ENCODE peak calls at places on chromosomes 3 and 15, in nine cellular contexts. T is AG09309; D is CD8-positive, alpha-beta T cell; R is BJ; K is keratinocyte; B is bronchial epithelial cell; Q is choroid plexus epithelial cell; H is A549; E is H7. G is an unnamed sample.

GRCh38 chr3:115695081-115695480 is 71.8 kb downstream of the GAP43 start:
- DNase-seq in T (no peak), D (no peak), R (no peak), K (no peak), B (peak), Q (no peak), H (no peak), E (no peak), G (no peak)

GRCh38 chr3:87088366-87088983 is 97.5 kb upstream of the VGLL3 start:
- DNase-seq in T (no peak), D (no peak), R (no peak), K (no peak), B (no peak), Q (peak), H (no peak), E (peak), G (no peak)

GRCh38 chr3:135864060-135864459 is 101.5 kb upstream of the PPP2R3A start:
- DNase-seq in T (no peak), D (no peak), R (no peak), K (no peak), B (no peak), Q (no peak), H (no peak), E (no peak), G (no peak)

GRCh38 chr15:36766449-36766848 is 187.0 kb downstream of the CDIN1 start:
- DNase-seq in T (no peak), D (no peak), R (no peak), K (no peak), B (peak), Q (no peak), H (no peak), E (no peak), G (no peak)

GRCh38 chr15:79970921-79971434 is at the start of gene BCL2A1:
- DNase-seq in T (peak), D (peak), R (peak), K (peak), B (peak), Q (peak), H (peak), E (no peak), G (peak)

GRCh38 chr15:100224206-100225185 is 117.3 kb downstream of the ADAMTS17 start:
- DNase-seq in T (no peak), D (peak), R (no peak), K (peak), B (peak), Q (no peak), H (no peak), E (peak), G (no peak)

GRCh38 chr3:61417352-61417751 is 144.0 kb upstream of the PTPRG start:
- DNase-seq in T (no peak), D (no peak), R (no peak), K (no peak), B (no peak), Q (peak), H (no peak), E (no peak), G (peak)

GRCh38 chr3:72659609-72660008 is 188.6 kb downstream of the SHQ1 start:
- DNase-seq in T (no peak), D (no peak), R (no peak), K (no peak), B (no peak), Q (no peak), H (no peak), E (peak), G (no peak)

GRCh38 chr3:72976182-72976825 is 20.3 kb upstream of the PPP4R2 start:
- DNase-seq in T (peak), D (no peak), R (no peak), K (no peak), B (peak), Q (peak), H (no peak), E (no peak), G (no peak)

GRCh38 chr3:172892158-172892557 is 141.6 kb downstream of the ECT2 start:
- DNase-seq in T (peak), D (no peak), R (peak), K (no peak), B (no peak), Q (peak), H (no peak), E (no peak), G (peak)

GRCh38 chr3:139975592-139976360 is 40.8 kb downstream of the CLSTN2 start:
- DNase-seq in T (no peak), D (no peak), R (no peak), K (no peak), B (no peak), Q (no peak), H (no peak), E (no peak), G (no peak)

GRCh38 chr3:126951561-126951960 is 31.4 kb upstream of the PLXNA1 start:
- DNase-seq in T (no peak), D (no peak), R (no peak), K (no peak), B (no peak), Q (no peak), H (no peak), E (no peak), G (no peak)

GRCh38 chr15:74770211-74770892 is 11.5 kb upstream of the CSK start:
- DNase-seq in T (no peak), D (no peak), R (no peak), K (no peak), B (no peak), Q (no peak), H (no peak), E (no peak), G (no peak)

GRCh38 chr3:16243706-16244490 is 20.8 kb downstream of the DPH3 start:
- DNase-seq in T (no peak), D (no peak), R (no peak), K (no peak), B (peak), Q (peak), H (no peak), E (no peak), G (no peak)

GRCh38 chr3:127045435-127046045 is 62.6 kb downstream of the PLXNA1 start:
- DNase-seq in T (no peak), D (no peak), R (no peak), K (no peak), B (no peak), Q (no peak), H (no peak), E (no peak), G (no peak)

GRCh38 chr3:16140116-16140893 is 34.2 kb upstream of the GALNT15 start:
- DNase-seq in T (no peak), D (no peak), R (peak), K (no peak), B (no peak), Q (peak), H (no peak), E (no peak), G (peak)

GRCh38 chr3:186700267-186700666 is 16.9 kb upstream of the KNG1 start:
- DNase-seq in T (no peak), D (no peak), R (no peak), K (no peak), B (no peak), Q (no peak), H (no peak), E (no peak), G (no peak)

GRCh38 chr3:15929944-15930571 is 132.3 kb upstream of the ANKRD28 start:
- DNase-seq in T (no peak), D (no peak), R (no peak), K (no peak), B (no peak), Q (no peak), H (no peak), E (no peak), G (no peak)

DNA sequence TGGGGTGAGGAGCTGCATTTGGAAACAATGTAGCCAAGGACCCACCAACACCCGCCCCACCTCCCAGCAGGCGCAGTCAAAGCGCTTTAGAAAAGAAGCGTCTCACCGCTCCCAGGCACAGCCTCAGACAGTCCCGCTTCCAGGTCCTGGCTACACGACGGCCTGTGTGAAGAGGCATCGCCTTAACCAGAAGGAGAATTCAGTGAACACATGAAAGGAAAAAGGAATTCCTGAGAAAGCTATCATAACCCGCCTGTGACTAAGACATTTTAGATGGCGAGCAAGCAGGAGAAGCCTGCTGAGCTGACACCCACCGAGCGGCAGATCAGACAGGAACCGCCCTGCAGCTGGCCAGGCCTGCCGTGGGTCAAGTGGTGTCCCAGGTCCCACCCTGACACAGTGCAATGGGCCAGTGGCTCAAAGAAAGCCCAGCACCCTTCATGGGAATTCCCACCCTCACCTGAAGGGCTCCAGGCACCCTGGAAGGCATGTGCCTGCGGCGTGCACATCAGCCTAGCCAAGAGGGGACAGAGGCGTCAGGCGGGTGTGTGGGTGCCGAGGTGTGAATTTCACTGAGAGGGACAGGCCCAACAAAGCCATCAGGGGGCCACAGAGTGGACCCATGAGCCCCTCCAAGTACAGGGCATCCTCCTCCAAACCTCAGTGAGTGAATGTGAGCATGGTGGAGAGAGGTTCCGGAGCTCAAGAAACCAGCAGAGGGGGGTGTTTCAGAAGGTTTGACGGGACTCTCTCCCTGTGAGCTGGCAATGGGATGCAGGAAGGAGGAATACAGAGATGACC is 144.8 kb downstream of the NSMCE3 start:
- DNase-seq in T (peak), D (no peak), R (no peak), K (no peak), B (no peak), Q (peak), H (no peak), E (peak), G (no peak)
- H3K4me3 ChIP-seq in T (no peak), D (no peak), R (no peak), K (no peak), B (no peak), Q (no peak), H (no peak), E (no peak), G (no peak)

GRCh38 chr3:39105687-39106063 is 1.8 kb downstream of the GORASP1 start:
- DNase-seq in T (no peak), D (no peak), R (no peak), K (no peak), B (no peak), Q (no peak), H (no peak), E (no peak), G (no peak)
- H3K4me3 ChIP-seq in T (peak), D (no peak), R (no peak), K (no peak), B (no peak), Q (peak), H (no peak), E (no peak), G (no peak)

DNA sequence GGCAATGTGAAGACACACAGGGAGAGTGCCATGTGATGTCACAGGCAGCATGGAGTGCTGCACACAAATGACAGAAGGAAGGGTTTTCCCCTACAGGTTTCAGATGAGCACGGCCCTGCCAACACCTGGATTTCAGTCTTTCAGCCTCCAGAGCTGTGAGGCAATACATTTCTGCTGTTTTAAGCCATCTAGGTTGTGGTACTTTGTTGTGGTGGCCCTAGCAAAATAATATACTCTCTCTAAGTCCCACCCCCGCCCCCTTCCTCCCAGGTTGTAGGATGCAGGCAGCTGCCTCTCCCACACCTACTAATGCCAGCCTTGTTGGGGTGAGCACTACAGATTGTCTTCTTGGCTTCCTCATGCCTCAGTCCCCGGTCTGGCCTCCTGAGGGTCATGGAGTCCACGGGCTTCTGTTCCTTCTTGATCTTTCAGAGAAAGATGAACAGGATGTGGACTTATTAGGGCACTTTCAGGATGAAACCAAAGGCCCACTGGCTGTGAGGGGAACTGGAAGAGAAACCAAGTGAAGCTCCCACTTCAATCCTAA is 180.0 kb downstream of the CD47 start:
- DNase-seq in T (no peak), D (no peak), R (no peak), K (no peak), B (no peak), Q (no peak), H (no peak), E (no peak), G (no peak)
- H3K4me3 ChIP-seq in T (no peak), D (no peak), R (no peak), K (no peak), B (no peak), Q (no peak), H (no peak), E (no peak), G (no peak)

DNA sequence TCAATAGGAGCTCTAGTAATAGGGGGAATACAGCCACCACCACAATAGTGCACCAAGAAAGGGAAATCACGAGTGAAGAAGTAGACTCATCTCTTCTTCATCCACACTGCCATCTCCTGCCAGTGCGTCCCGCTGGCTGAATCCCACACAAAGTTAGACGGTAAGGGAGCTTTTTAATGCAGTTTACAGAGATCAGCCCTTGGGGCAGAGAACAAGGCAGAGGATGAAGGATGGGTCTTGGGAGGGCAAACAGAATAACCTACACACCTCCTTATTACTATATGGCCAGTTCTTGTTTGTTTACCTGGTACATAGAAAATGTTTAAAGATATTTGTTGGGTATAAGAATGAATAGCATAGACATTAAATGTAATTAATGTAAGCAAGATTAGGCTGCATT is 11.0 kb upstream of the DPH6 start:
- DNase-seq in T (no peak), D (no peak), R (no peak), K (no peak), B (no peak), Q (no peak), H (no peak), E (no peak), G (no peak)
- H3K4me3 ChIP-seq in T (no peak), D (no peak), R (no peak), K (no peak), B (no peak), Q (no peak), H (no peak), E (no peak), G (no peak)